ENCODE peak calls at places on chromosomes 7 and 10, in nine cellular contexts. W, N, Y, P, O, X, A, H and Q are unnamed samples.
A peak's percentile ranks its signal among the peaks of the same experiment; 100 is the strongest.

GRCh38 chr7:110507832-110508231 is 583.1 kb upstream of the LRRN3 start:
- DNase-seq in W (no peak), N (no peak), Y (no peak), P (no peak), O (no peak), X (no peak), A (no peak), H (no peak), Q (no peak)

GRCh38 chr7:50868426-50869100 is 85.9 kb upstream of the GRB10 start:
- DNase-seq in W (no peak), N (no peak), Y (no peak), P (no peak), O (no peak), X (no peak), A (no peak), H (no peak), Q (no peak)

GRCh38 chr10:71687077-71687476 is 32.5 kb downstream of the C10orf105 start:
- DNase-seq in W (no peak), N (no peak), Y (no peak), P (no peak), O (no peak), X (no peak), A (no peak), H (no peak), Q (no peak)

GRCh38 chr10:5448333-5449048 is 36.1 kb downstream of the NET1 start:
- DNase-seq in W (peak; percentile 44), N (no peak), Y (no peak), P (no peak), O (no peak), X (no peak), A (no peak), H (no peak), Q (no peak)

GRCh38 chr10:121057291-121057690 is 206.1 kb downstream of the WDR11 start:
- DNase-seq in W (no peak), N (no peak), Y (no peak), P (no peak), O (no peak), X (no peak), A (no peak), H (no peak), Q (no peak)

GRCh38 chr10:125146791-125147604 is 13.4 kb downstream of the CTBP2 start:
- DNase-seq in W (no peak), N (no peak), Y (no peak), P (no peak), O (peak; percentile 91), X (peak; percentile 52), A (no peak), H (no peak), Q (peak; percentile 96)

GRCh38 chr10:70191906-70192305 is 21.6 kb upstream of the SAR1A start:
- DNase-seq in W (no peak), N (no peak), Y (peak; percentile 82), P (no peak), O (peak; percentile 92), X (no peak), A (no peak), H (no peak), Q (peak; percentile 67)

GRCh38 chr10:3935141-3935540 is 150.1 kb upstream of the KLF6 start:
- DNase-seq in W (peak; percentile 14), N (no peak), Y (peak; percentile 34), P (peak; percentile 35), O (peak; percentile 94), X (no peak), A (peak; percentile 43), H (no peak), Q (peak; percentile 66)

GRCh38 chr7:103113164-103113563 is 35.7 kb downstream of the NAPEPLD start:
- DNase-seq in W (no peak), N (no peak), Y (peak; percentile 59), P (no peak), O (peak; percentile 98), X (no peak), A (no peak), H (peak; percentile 73), Q (peak; percentile 96)

GRCh38 chr7:116653646-116654045 is 18.4 kb upstream of the MET start:
- DNase-seq in W (no peak), N (no peak), Y (no peak), P (no peak), O (no peak), X (no peak), A (no peak), H (no peak), Q (no peak)

GRCh38 chr10:48661441-48661840 is 23.2 kb upstream of the WDFY4 start:
- DNase-seq in W (no peak), N (no peak), Y (no peak), P (no peak), O (no peak), X (no peak), A (no peak), H (no peak), Q (no peak)

GRCh38 chr10:33287112-33287511 is 47.4 kb downstream of the NRP1 start:
- DNase-seq in W (no peak), N (no peak), Y (no peak), P (no peak), O (no peak), X (no peak), A (no peak), H (no peak), Q (no peak)

GRCh38 chr7:44534087-44534486 is 7.0 kb downstream of the NPC1L1 start:
- DNase-seq in W (no peak), N (no peak), Y (peak; percentile 42), P (no peak), O (no peak), X (no peak), A (no peak), H (no peak), Q (no peak)

GRCh38 chr10:47060356-47060755 is 149.1 kb downstream of the PTPN20 start:
- DNase-seq in W (no peak), N (peak; percentile 52), Y (no peak), P (no peak), O (no peak), X (no peak), A (no peak), H (no peak), Q (no peak)

DNA sequence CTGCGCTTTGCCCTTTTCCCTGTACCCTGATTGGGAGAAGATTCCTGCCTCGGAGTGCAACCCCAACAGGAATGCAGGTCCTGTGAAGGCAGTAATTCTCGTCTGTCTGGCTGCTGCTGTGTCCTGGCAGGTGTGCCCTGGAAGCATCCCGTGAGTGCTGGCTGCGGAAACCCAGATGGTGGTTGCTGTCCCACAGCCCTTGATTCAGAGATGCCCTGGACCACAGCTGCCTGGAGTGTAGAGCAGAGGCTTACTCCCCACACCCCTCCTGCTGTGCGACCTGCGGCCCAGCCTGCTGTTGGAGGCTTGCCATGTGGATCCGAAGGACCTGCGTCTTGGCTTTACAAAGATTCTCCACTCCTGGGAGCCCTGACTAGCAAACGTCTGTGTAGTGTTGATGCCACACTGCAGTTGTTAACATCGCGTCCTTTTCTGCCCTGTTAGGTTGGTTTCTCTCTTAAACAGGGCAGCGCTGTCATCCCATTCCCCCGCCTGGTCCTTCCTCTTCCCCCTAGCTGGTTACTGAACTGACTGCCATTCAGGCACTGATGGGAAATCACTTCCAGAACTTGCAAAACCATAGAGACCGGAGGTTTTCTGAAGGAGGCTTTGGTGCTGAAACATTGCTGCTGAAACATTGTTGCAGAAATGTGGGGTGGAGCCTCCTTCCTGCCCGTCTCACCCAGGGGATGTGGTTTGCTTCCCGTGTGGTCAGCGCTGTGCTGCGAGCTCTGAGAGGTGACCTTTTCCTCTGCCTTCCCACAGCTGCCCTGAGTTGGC is 53.3 kb downstream of the DNAJB6 start:
- DNase-seq in W (no peak), N (peak; percentile 89), Y (no peak), P (no peak), O (peak; percentile 54), X (peak; percentile 59), A (peak; percentile 27), H (no peak), Q (no peak)
- H3K27ac ChIP-seq in W (no peak overlapping the region), N (peak overlapping the region; percentile 64), Y (no peak overlapping the region), P (no peak overlapping the region), O (peak overlapping the region; percentile 50), X (peak overlapping the region; percentile 77), A (no peak overlapping the region), H (no peak overlapping the region), Q (no peak overlapping the region)

GRCh38 chr7:94642838-94643653 is 12.9 kb downstream of the SGCE start:
- DNase-seq in W (no peak), N (no peak), Y (no peak), P (no peak), O (no peak), X (no peak), A (no peak), H (no peak), Q (no peak)
- TF ChIP-seq CTCF in W (no peak), N (no peak), Y (no peak), P (no peak), O (no peak), X (no peak), A (no peak), H (no peak), Q (no peak)

GRCh38 chr10:95792211-95792780 is 36.3 kb downstream of the ENTPD1 start:
- DNase-seq in W (no peak), N (no peak), Y (no peak), P (no peak), O (no peak), X (no peak), A (no peak), H (no peak), Q (no peak)
- H3K27ac ChIP-seq in W (peak overlapping the region; percentile 9), N (peak overlapping the region; percentile 62), Y (no peak overlapping the region), P (peak overlapping the region; percentile 79), O (no peak overlapping the region), X (peak overlapping the region; percentile 80), A (no peak overlapping the region), H (no peak overlapping the region), Q (no peak overlapping the region)

DNA sequence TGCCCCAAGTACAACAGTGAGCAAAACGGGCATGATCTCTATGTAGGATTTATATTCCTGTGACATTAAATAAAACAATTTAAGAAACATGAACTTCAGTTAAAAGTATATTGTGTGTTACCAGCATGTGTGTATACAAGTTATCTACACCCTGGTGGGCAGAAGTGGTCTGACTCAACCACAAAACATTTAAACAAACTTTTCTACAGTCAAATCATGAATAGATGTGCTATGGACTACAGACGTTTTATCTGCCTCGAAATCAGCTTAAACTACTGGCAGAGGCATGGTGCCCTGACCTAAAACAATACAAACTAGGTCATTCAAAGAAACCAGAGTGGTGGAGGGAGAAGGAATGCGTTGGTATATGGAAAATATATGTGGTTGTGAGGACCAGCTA is 3.6 kb downstream of the ARL3 start:
- DNase-seq in W (no peak), N (no peak), Y (peak; percentile 66), P (no peak), O (peak; percentile 87), X (no peak), A (no peak), H (no peak), Q (peak; percentile 28)
- TF ChIP-seq CTCF in W (no peak), N (no peak), Y (peak; percentile 21), P (no peak), O (no peak), X (no peak), A (no peak), H (no peak), Q (no peak)